ENCODE peak calls at places on chromosomes 7 and 10, in four cellular contexts. One of them, this sample, is unnamed.
A peak's percentile ranks its signal among the peaks of the same experiment; 100 is the strongest.

GRCh38 chr7:17302575-17303142 is 4.2 kb downstream of the AHR start:
- DNase-seq in gastrocnemius medialis: no peak
- DNase-seq in uterus: no peak
- DNase-seq in AG04449: no peak
- DNase-seq in this sample: no peak

GRCh38 chr10:56109454-56109853 is 251.6 kb downstream of the ZWINT start:
- DNase-seq in gastrocnemius medialis: no peak
- DNase-seq in uterus: no peak
- DNase-seq in AG04449: no peak
- DNase-seq in this sample: no peak

GRCh38 chr7:16428672-16429071 is 7.3 kb upstream of the CRPPA start:
- DNase-seq in AG04449: no peak
- DNase-seq in uterus: no peak
- DNase-seq in gastrocnemius medialis: no peak
- DNase-seq in this sample: peak; percentile 73

GRCh38 chr10:60848126-60848525 is 69.8 kb downstream of the CDK1 start:
- DNase-seq in gastrocnemius medialis: peak; percentile 79
- DNase-seq in AG04449: no peak
- DNase-seq in uterus: peak; percentile 74
- DNase-seq in this sample: peak; percentile 71

GRCh38 chr7:100583132-100584045 is 2.5 kb downstream of the LRCH4 start:
- DNase-seq in gastrocnemius medialis: peak; percentile 41
- DNase-seq in uterus: no peak
- DNase-seq in AG04449: no peak
- DNase-seq in this sample: no peak

GRCh38 chr7:123770378-123770777 is 21.6 kb upstream of the WASL start:
- DNase-seq in AG04449: no peak
- DNase-seq in uterus: no peak
- DNase-seq in gastrocnemius medialis: no peak
- DNase-seq in this sample: no peak

GRCh38 chr7:134931487-134931886 is 54.8 kb upstream of the AGBL3 start:
- DNase-seq in uterus: no peak
- DNase-seq in AG04449: no peak
- DNase-seq in gastrocnemius medialis: no peak
- DNase-seq in this sample: no peak

GRCh38 chr10:48681749-48682148 is 2.9 kb upstream of the WDFY4 start:
- DNase-seq in gastrocnemius medialis: no peak
- DNase-seq in AG04449: no peak
- DNase-seq in uterus: no peak
- DNase-seq in this sample: no peak

GRCh38 chr7:132066776-132067175 is 509.5 kb downstream of the PLXNA4 start:
- DNase-seq in gastrocnemius medialis: peak; percentile 46
- DNase-seq in uterus: peak; percentile 52
- DNase-seq in AG04449: no peak
- DNase-seq in this sample: no peak

GRCh38 chr7:70193514-70193913 is 595.2 kb downstream of the AUTS2 start:
- DNase-seq in gastrocnemius medialis: no peak
- DNase-seq in uterus: no peak
- DNase-seq in AG04449: no peak
- DNase-seq in this sample: no peak

GRCh38 chr7:96045919-96046318 is 273.6 kb downstream of the DYNC1I1 start:
- DNase-seq in gastrocnemius medialis: no peak
- DNase-seq in AG04449: no peak
- DNase-seq in uterus: no peak
- DNase-seq in this sample: no peak

GRCh38 chr7:134695321-134695860 is 48.7 kb downstream of the BPGM start:
- DNase-seq in gastrocnemius medialis: no peak
- DNase-seq in uterus: no peak
- DNase-seq in AG04449: peak; percentile 73
- DNase-seq in this sample: peak; percentile 74

GRCh38 chr10:42864575-42864974 is 82.0 kb downstream of the BMS1 start:
- DNase-seq in gastrocnemius medialis: no peak
- DNase-seq in AG04449: no peak
- DNase-seq in uterus: no peak
- DNase-seq in this sample: no peak

GRCh38 chr7:22418251-22419046 is 61.5 kb upstream of the RAPGEF5 start:
- DNase-seq in AG04449: no peak
- DNase-seq in uterus: no peak
- DNase-seq in gastrocnemius medialis: no peak
- DNase-seq in this sample: no peak

GRCh38 chr7:72785166-72785955 is 42.6 kb downstream of the TYW1B start:
- DNase-seq in gastrocnemius medialis: no peak
- DNase-seq in uterus: no peak
- DNase-seq in AG04449: no peak
- DNase-seq in this sample: no peak

GRCh38 chr7:79406371-79406770 is 47.1 kb downstream of the MAGI2 start:
- DNase-seq in uterus: no peak
- DNase-seq in gastrocnemius medialis: no peak
- DNase-seq in AG04449: no peak
- DNase-seq in this sample: no peak

GRCh38 chr7:150852371-150852905 is at the start of gene AOC1:
- DNase-seq in AG04449: no peak
- DNase-seq in gastrocnemius medialis: no peak
- DNase-seq in uterus: no peak
- DNase-seq in this sample: no peak

GRCh38 chr7:130152270-130153141 is 52.7 kb downstream of the TMEM209 start:
- DNase-seq in AG04449: no peak
- DNase-seq in uterus: no peak
- DNase-seq in gastrocnemius medialis: no peak
- DNase-seq in this sample: no peak

GRCh38 chr7:119594956-119595355 is 678.0 kb upstream of the KCND2 start:
- DNase-seq in uterus: no peak
- DNase-seq in AG04449: no peak
- DNase-seq in gastrocnemius medialis: no peak
- DNase-seq in this sample: no peak

GRCh38 chr10:49526624-49527023 is 12.3 kb downstream of the ERCC6 start:
- DNase-seq in AG04449: no peak
- DNase-seq in uterus: no peak
- DNase-seq in gastrocnemius medialis: no peak
- DNase-seq in this sample: no peak

GRCh38 chr10:132282667-132283603 is 24.8 kb downstream of the STK32C start:
- DNase-seq in gastrocnemius medialis: peak; percentile 10
- DNase-seq in uterus: no peak
- DNase-seq in AG04449: no peak
- DNase-seq in this sample: no peak

GRCh38 chr10:112082134-112082533 is 101.4 kb downstream of the GPAM start:
- DNase-seq in AG04449: no peak
- DNase-seq in gastrocnemius medialis: no peak
- DNase-seq in uterus: peak; percentile 37
- DNase-seq in this sample: no peak

GRCh38 chr7:116166167-116166566 is 44.2 kb upstream of the TES start:
- DNase-seq in AG04449: no peak
- DNase-seq in gastrocnemius medialis: no peak
- DNase-seq in uterus: no peak
- DNase-seq in this sample: no peak

GRCh38 chr7:16542401-16542800 is 15.8 kb downstream of the LRRC72 start:
- DNase-seq in uterus: no peak
- DNase-seq in AG04449: no peak
- DNase-seq in gastrocnemius medialis: no peak
- DNase-seq in this sample: no peak

GRCh38 chr7:50492770-50493519 is 42.8 kb upstream of the FIGNL1 start:
- DNase-seq in AG04449: no peak
- DNase-seq in uterus: no peak
- DNase-seq in gastrocnemius medialis: no peak
- DNase-seq in this sample: no peak

GRCh38 chr7:50491209-50491608 is 41.1 kb upstream of the FIGNL1 start:
- DNase-seq in gastrocnemius medialis: no peak
- DNase-seq in AG04449: no peak
- DNase-seq in uterus: no peak
- DNase-seq in this sample: no peak

GRCh38 chr7:50488379-50488778 is 38.2 kb upstream of the FIGNL1 start:
- DNase-seq in uterus: no peak
- DNase-seq in AG04449: no peak
- DNase-seq in gastrocnemius medialis: no peak
- DNase-seq in this sample: no peak

GRCh38 chr7:50495746-50496145 is 45.6 kb upstream of the FIGNL1 start:
- DNase-seq in uterus: no peak
- DNase-seq in gastrocnemius medialis: no peak
- DNase-seq in AG04449: no peak
- DNase-seq in this sample: no peak

DNA sequence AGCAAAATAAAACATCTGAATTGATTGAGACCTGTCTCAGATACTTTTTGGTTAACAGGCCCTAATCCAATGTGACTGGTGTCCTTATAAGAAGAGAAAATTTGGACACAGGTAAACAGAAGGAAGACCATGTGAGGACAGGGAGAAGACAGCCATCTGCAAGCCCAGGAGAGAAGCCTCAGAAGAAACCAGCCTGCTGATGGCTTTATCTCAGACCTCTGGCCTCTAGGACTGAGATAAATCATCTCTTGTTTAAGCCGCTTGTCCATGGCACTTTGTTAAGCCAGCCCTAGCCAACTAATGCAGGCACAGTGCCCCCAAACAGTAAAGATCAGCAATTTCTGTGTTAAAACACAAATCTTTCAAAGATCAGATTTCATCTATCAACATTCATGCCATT is 41.8 kb upstream of the FIGNL1 start:
- DNase-seq in AG04449: no peak
- DNase-seq in uterus: no peak
- DNase-seq in gastrocnemius medialis: no peak
- DNase-seq in this sample: no peak
- TF ChIP-seq CTCF in AG04449: no peak
- TF ChIP-seq CTCF in uterus: no peak
- TF ChIP-seq CTCF in gastrocnemius medialis: no peak
- TF ChIP-seq CTCF in this sample: no peak

GRCh38 chr10:79065091-79065551 is 3.6 kb upstream of the ZMIZ1 start:
- DNase-seq in gastrocnemius medialis: no peak
- DNase-seq in uterus: no peak
- DNase-seq in AG04449: no peak
- DNase-seq in this sample: no peak

GRCh38 chr10:79067241-79068202 is 1.2 kb upstream of the ZMIZ1 start:
- DNase-seq in AG04449: no peak
- DNase-seq in gastrocnemius medialis: peak; percentile 80
- DNase-seq in uterus: peak; percentile 92
- DNase-seq in this sample: peak; percentile 68

GRCh38 chr10:79065853-79066252 is 2.9 kb upstream of the ZMIZ1 start:
- DNase-seq in AG04449: no peak
- DNase-seq in uterus: no peak
- DNase-seq in gastrocnemius medialis: no peak
- DNase-seq in this sample: no peak

GRCh38 chr10:79068203-79068561 is 584 bp upstream of the ZMIZ1 start:
- DNase-seq in uterus: no peak
- DNase-seq in gastrocnemius medialis: no peak
- DNase-seq in AG04449: no peak
- DNase-seq in this sample: no peak

GRCh38 chr10:79066460-79067240 is 2.1 kb upstream of the ZMIZ1 start:
- DNase-seq in AG04449: no peak
- DNase-seq in uterus: no peak
- DNase-seq in gastrocnemius medialis: no peak
- DNase-seq in this sample: no peak
- TF ChIP-seq CTCF in AG04449: peak; percentile 49
- TF ChIP-seq CTCF in uterus: no peak
- TF ChIP-seq CTCF in gastrocnemius medialis: peak; percentile 25
- TF ChIP-seq CTCF in this sample: peak; percentile 40

DNA sequence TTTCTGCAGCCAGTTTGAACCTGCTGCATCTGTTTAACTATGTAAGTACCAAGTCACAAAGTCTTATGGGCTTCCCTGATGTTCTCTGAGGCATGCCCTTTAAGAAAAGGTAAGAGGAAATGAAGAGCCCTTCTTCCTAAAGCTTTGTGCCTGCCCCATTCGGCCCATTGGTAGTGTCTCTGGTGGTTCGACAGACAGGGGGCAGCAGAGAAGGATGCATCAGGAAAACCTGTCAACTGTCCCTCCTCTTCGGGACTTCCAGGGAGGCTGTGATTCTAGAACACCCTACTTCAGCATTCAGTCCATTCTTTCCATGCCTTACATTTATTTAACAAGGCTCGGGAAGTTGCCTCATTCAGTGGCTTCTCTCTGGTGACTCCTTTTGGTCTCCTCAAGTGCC is 1.9 kb upstream of the SFRP4 start:
- DNase-seq in AG04449: no peak
- DNase-seq in gastrocnemius medialis: no peak
- DNase-seq in uterus: no peak
- DNase-seq in this sample: no peak
- TF ChIP-seq CTCF in AG04449: no peak
- TF ChIP-seq CTCF in gastrocnemius medialis: no peak
- TF ChIP-seq CTCF in uterus: no peak
- TF ChIP-seq CTCF in this sample: no peak

GRCh38 chr10:63267414-63268138 is 134.4 kb downstream of the NRBF2 start:
- DNase-seq in AG04449: peak; percentile 67
- DNase-seq in uterus: no peak
- DNase-seq in gastrocnemius medialis: no peak
- DNase-seq in this sample: peak; percentile 70

GRCh38 chr10:63268139-63268797 is 135.1 kb downstream of the NRBF2 start:
- DNase-seq in AG04449: no peak
- DNase-seq in gastrocnemius medialis: no peak
- DNase-seq in uterus: no peak
- DNase-seq in this sample: no peak

GRCh38 chr10:63265646-63266207 is 132.6 kb downstream of the NRBF2 start:
- DNase-seq in uterus: no peak
- DNase-seq in gastrocnemius medialis: no peak
- DNase-seq in AG04449: no peak
- DNase-seq in this sample: no peak

GRCh38 chr10:63266337-63267327 is 133.5 kb downstream of the NRBF2 start:
- DNase-seq in AG04449: no peak
- DNase-seq in uterus: no peak
- DNase-seq in gastrocnemius medialis: no peak
- DNase-seq in this sample: no peak

DNA sequence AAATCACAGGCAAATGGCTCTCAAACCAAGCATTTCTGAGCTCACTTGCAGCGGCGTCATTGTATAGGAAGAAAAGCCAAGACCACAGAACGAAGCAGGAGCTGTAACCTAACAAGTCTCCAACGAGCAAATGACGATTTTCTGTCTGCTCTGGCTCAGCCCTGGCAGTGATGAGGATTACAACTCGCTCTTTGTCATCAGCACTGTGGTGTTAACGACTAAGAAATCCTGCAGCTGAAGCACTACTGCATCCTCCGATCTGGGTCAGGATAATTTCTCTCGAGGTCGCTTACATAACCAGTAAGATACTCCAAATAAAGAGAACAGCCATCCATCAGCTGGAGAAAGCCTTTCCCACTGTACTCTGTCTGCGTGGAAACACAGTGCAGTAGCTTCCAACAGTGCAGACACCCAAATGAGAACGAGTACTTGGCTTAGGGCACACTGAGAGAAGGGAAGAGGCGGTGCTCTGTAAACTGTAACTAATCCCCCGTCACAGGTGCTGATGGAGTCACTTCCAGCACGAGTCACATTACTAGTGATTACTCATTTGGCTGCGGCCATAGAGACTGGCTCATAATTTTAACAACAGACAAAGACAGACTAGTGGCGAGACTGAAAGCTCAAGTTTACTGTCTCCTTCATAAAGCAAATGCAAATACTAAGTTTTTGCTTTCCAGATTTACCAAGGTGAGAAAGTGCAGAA is 135.8 kb downstream of the NRBF2 start:
- DNase-seq in AG04449: peak; percentile 89
- DNase-seq in uterus: peak; percentile 92
- DNase-seq in gastrocnemius medialis: peak; percentile 95
- DNase-seq in this sample: peak; percentile 93
- TF ChIP-seq CTCF in AG04449: no peak
- TF ChIP-seq CTCF in uterus: no peak
- TF ChIP-seq CTCF in gastrocnemius medialis: peak; percentile 51
- TF ChIP-seq CTCF in this sample: peak; percentile 12

This sample was measured in HFF-Myc.